ENCODE peak calls at places on chromosome 14, in five cellular contexts. G, L, A, N and P are unnamed samples. For H3K27me3, the result is how much of the 10 kb centered on the place peaks cover.

GRCh38 chr14:25150934-25151790 is 101.2 kb upstream of the STXBP6 start:
- DNase-seq in G (peak), L (no peak), A (no peak), N (no peak), P (no peak)

GRCh38 chr14:104724981-104725771 is 1.1 kb downstream of the ADSS1 start:
- DNase-seq in G (peak), L (peak), A (peak), N (peak), P (no peak)

GRCh38 chr14:96094656-96095055 is 55.5 kb downstream of the C14orf132 start:
- DNase-seq in G (no peak), L (no peak), A (no peak), N (no peak), P (no peak)

GRCh38 chr14:101292448-101292847 is 268.8 kb upstream of the DIO3 start:
- DNase-seq in G (no peak), L (no peak), A (no peak), N (no peak), P (no peak)

GRCh38 chr14:102321456-102322101 is 2.0 kb downstream of the ZNF839 start:
- DNase-seq in G (no peak), L (no peak), A (no peak), N (no peak), P (no peak)

GRCh38 chr14:99774526-99775307 is 18.5 kb upstream of the EML1 start:
- DNase-seq in G (no peak), L (no peak), A (no peak), N (peak), P (no peak)

GRCh38 chr14:79831198-79831890 is 380.0 kb downstream of the DIO2 start:
- DNase-seq in G (no peak), L (no peak), A (no peak), N (no peak), P (no peak)

GRCh38 chr14:35535794-35536112 is 1.8 kb downstream of the INSM2 start:
- DNase-seq in G (no peak), L (no peak), A (no peak), N (no peak), P (no peak)

GRCh38 chr14:79279645-79280399 is 931.5 kb downstream of the DIO2 start:
- DNase-seq in G (no peak), L (no peak), A (peak), N (peak), P (peak)

GRCh38 chr14:65599375-65599774 is 186.8 kb downstream of the FUT8 start:
- DNase-seq in G (no peak), L (no peak), A (no peak), N (no peak), P (no peak)

GRCh38 chr14:94485944-94486841 is 10.2 kb upstream of the SERPINA9 start:
- DNase-seq in G (peak), L (peak), A (peak), N (peak), P (peak)

GRCh38 chr14:36346052-36346451 is 25.6 kb upstream of the MBIP start:
- DNase-seq in G (no peak), L (no peak), A (no peak), N (no peak), P (no peak)

GRCh38 chr14:70882771-70883492 is 24.3 kb upstream of the PCNX1 start:
- DNase-seq in G (no peak), L (no peak), A (no peak), N (no peak), P (no peak)

GRCh38 chr14:64910847-64911495 is 3.3 kb upstream of the CHURC1 start:
- DNase-seq in G (peak), L (no peak), A (no peak), N (no peak), P (no peak)

GRCh38 chr14:99564256-99564902 is 39.6 kb downstream of the CCDC85C start:
- DNase-seq in G (no peak), L (peak), A (peak), N (peak), P (no peak)

GRCh38 chr14:30180219-30180618 is 252.6 kb upstream of the PRKD1 start:
- DNase-seq in G (no peak), L (no peak), A (no peak), N (no peak), P (no peak)

GRCh38 chr14:102028733-102029132 is 58.1 kb downstream of the HSP90AA1 start:
- DNase-seq in G (no peak), L (no peak), A (no peak), N (no peak), P (no peak)

GRCh38 chr14:93343266-93343665 is 3.7 kb upstream of the COX8C start:
- DNase-seq in G (no peak), L (no peak), A (no peak), N (no peak), P (no peak)

GRCh38 chr14:92462568-92462967 is 51.0 kb upstream of the RIN3 start:
- DNase-seq in G (no peak), L (no peak), A (no peak), N (peak), P (no peak)

GRCh38 chr14:42047421-42048045 is 440.9 kb downstream of the LRFN5 start:
- DNase-seq in G (no peak), L (no peak), A (no peak), N (no peak), P (no peak)

GRCh38 chr14:67551940-67552339 is 18.9 kb downstream of the PLEKHH1 start:
- DNase-seq in G (no peak), L (no peak), A (no peak), N (no peak), P (peak)

GRCh38 chr14:24392327-24393098 is 6.3 kb upstream of the NYNRIN start:
- DNase-seq in G (no peak), L (no peak), A (no peak), N (no peak), P (no peak)

GRCh38 chr14:74649673-74650072 is 37.6 kb upstream of the LTBP2 start:
- DNase-seq in G (no peak), L (no peak), A (no peak), N (no peak), P (no peak)

GRCh38 chr14:39426605-39427004 is 5.6 kb downstream of the FBXO33 start:
- DNase-seq in G (peak), L (no peak), A (no peak), N (no peak), P (no peak)

GRCh38 chr14:95338436-95338835 is 18.7 kb upstream of the CLMN start:
- DNase-seq in G (no peak), L (no peak), A (no peak), N (no peak), P (no peak)

GRCh38 chr14:61930101-61930857 is 168.1 kb downstream of the SNAPC1 start:
- DNase-seq in G (peak), L (no peak), A (no peak), N (no peak), P (no peak)

GRCh38 chr14:93734086-93734822 is 54.0 kb downstream of the PRIMA1 start:
- DNase-seq in G (peak), L (no peak), A (no peak), N (no peak), P (no peak)

GRCh38 chr14:73713804-73714655 is at the start of gene PNMA1:
- DNase-seq in G (peak), L (peak), A (peak), N (peak), P (peak)

GRCh38 chr14:58815046-58815701 is 177.4 kb downstream of the DACT1 start:
- DNase-seq in G (no peak), L (no peak), A (no peak), N (no peak), P (no peak)

GRCh38 chr14:81245771-81246170 is 25.0 kb upstream of the GTF2A1 start:
- DNase-seq in G (no peak), L (no peak), A (no peak), N (no peak), P (no peak)

GRCh38 chr14:105021656-105022275 is 883 bp upstream of the CDCA4 start:
- DNase-seq in G (peak), L (no peak), A (no peak), N (peak), P (peak)

GRCh38 chr14:68758301-68758700 is 34.6 kb downstream of the ZFP36L1 start:
- DNase-seq in G (no peak), L (no peak), A (no peak), N (no peak), P (no peak)
- H3K27ac ChIP-seq in G (no peak), L (peak), A (no peak), N (no peak), P (no peak)

DNA sequence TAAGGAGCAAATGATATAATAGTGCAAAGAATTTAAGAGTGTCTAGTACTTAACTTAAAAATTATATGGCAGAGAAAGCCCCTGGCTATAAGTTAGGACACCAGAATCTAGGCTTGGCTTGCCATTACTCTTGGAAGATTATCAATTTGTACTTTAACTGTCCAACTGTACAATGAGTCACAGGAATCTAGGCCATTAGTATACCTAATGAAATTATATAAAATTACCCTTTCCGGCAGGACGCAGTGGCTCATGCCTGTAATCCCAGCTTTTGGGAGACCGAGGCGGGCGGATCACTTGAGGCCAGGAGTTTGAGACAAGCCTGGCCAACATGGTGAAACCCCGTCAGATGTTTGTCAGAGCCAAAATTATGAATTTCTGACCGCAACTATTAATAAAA is 691 bp upstream of the OR6S1 start:
- DNase-seq in G (no peak), L (no peak), A (no peak), N (no peak), P (no peak)
- H3K4me3 ChIP-seq in G (no peak), L (no peak), A (no peak), N (no peak), P (no peak)

DNA sequence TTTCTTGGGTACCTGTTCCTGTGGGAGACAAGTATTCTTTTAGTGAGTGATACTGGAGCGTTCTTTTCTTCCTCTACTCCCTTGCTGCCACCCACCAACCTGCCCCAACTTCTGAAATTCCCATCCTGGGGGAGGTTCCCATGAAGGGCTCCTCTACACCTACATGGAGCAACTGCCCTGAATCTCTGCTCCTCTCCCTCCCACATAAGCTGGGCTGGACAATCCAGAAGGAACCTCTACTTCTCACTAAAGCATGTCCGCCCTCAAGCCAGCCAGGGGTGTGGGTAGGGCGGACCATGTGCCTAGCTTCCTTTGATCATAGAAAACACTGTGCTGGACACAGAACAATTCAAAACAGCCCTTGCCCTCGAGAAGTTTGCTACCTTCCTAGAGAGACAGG is 25.9 kb upstream of the ESRRB start:
- DNase-seq in G (no peak), L (no peak), A (no peak), N (no peak), P (no peak)
- H3K27me3 ChIP-seq in G (under half), L (under half), A (under half), N (under half), P (under half)

DNA sequence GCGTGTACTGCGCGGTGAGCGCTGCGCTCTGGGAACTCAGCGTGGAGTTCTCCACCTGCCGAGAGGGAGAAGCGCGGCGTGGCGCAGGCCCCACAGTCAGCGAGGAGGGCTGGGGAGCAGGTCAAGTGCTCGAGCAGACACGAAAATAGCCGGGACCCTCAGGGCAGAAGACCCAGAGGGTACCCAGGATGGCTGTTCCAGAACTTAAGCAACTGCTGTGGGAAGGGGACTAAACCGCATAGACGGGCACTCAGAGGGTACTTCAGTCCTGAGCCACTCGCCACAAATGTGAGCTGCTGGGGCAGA is 59.4 kb upstream of the GPR68 start:
- DNase-seq in G (no peak), L (no peak), A (no peak), N (no peak), P (no peak)
- H3K27ac ChIP-seq in G (no peak), L (no peak), A (no peak), N (no peak), P (no peak)

GRCh38 chr14:50830044-50830931 is 674 bp downstream of the NIN start:
- DNase-seq in G (peak), L (peak), A (peak), N (peak), P (peak)

GRCh38 chr14:50831704-50832130 is 755 bp upstream of the NIN start:
- DNase-seq in G (no peak), L (no peak), A (no peak), N (no peak), P (no peak)

GRCh38 chr14:50829472-50830043 is 1.4 kb downstream of the NIN start:
- DNase-seq in G (no peak), L (no peak), A (no peak), N (no peak), P (no peak)

GRCh38 chr14:50830932-50831703 is at the start of gene NIN:
- DNase-seq in G (peak), L (peak), A (peak), N (peak), P (peak)

GRCh38 chr14:50828738-50829471 is 2.1 kb downstream of the NIN start:
- DNase-seq in G (no peak), L (no peak), A (no peak), N (no peak), P (no peak)
- H3K4me3 ChIP-seq in G (peak), L (no peak), A (peak), N (peak), P (peak)

GRCh38 chr14:38210587-38211257 is 3.0 kb downstream of the SSTR1 start:
- DNase-seq in G (no peak), L (peak), A (peak), N (peak), P (peak)

GRCh38 chr14:38210168-38210567 is 2.5 kb downstream of the SSTR1 start:
- DNase-seq in G (no peak), L (peak), A (no peak), N (peak), P (no peak)

GRCh38 chr14:38208825-38209562 is 1.3 kb downstream of the SSTR1 start:
- DNase-seq in G (no peak), L (peak), A (peak), N (peak), P (peak)

GRCh38 chr14:38207830-38208815 is at the start of gene SSTR1:
- DNase-seq in G (no peak), L (peak), A (no peak), N (peak), P (peak)

DNA sequence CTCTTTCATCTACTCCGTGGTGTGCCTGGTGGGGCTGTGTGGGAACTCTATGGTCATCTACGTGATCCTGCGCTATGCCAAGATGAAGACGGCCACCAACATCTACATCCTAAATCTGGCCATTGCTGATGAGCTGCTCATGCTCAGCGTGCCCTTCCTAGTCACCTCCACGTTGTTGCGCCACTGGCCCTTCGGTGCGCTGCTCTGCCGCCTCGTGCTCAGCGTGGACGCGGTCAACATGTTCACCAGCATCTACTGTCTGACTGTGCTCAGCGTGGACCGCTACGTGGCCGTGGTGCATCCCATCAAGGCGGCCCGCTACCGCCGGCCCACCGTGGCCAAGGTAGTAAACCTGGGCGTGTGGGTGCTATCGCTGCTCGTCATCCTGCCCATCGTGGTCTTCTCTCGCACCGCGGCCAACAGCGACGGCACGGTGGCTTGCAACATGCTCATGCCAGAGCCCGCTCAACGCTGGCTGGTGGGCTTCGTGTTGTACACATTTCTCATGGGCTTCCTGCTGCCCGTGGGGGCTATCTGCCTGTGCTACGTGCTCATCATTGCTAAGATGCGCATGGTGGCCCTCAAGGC is 2.0 kb downstream of the SSTR1 start:
- DNase-seq in G (no peak), L (peak), A (no peak), N (peak), P (no peak)
- H3K27me3 ChIP-seq in G (under half), L (under half), A (under half), N (under half), P (under half)

GRCh38 chr14:34355584-34356266 is 106.3 kb downstream of the SPTSSA start:
- DNase-seq in G (no peak), L (no peak), A (peak), N (no peak), P (no peak)

GRCh38 chr14:34361504-34362011 is 100.5 kb downstream of the SPTSSA start:
- DNase-seq in G (no peak), L (no peak), A (peak), N (no peak), P (no peak)

GRCh38 chr14:34359423-34360120 is 102.5 kb downstream of the SPTSSA start:
- DNase-seq in G (no peak), L (no peak), A (no peak), N (no peak), P (no peak)

GRCh38 chr14:34354556-34354955 is 107.5 kb downstream of the SPTSSA start:
- DNase-seq in G (no peak), L (no peak), A (no peak), N (no peak), P (no peak)

DNA sequence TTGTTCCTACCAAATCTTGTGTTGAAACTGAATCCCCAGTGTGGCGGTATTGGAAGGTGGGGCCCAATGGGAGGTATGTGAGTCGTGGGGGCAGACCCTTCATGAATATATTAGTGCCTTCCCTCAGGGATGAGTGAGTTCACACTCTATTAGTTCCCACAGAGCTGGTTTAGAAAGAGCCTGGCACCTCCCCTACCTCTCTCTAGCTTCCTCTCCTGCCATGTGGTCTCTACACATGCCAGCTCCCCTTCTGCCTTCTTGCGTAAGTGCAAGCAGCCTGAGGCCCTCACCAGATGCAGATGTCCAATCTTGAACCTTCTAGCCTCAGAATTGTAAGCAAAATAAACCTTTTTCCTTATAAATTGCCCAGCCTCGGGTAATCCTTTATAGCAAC is 105.8 kb downstream of the SPTSSA start:
- DNase-seq in G (no peak), L (no peak), A (peak), N (no peak), P (no peak)
- H3K27ac ChIP-seq in G (no peak), L (no peak), A (peak), N (peak), P (no peak)